ENCODE peak calls at places on chromosomes 12 and 14, in four cellular contexts. X is PC-3, C is Peyer's patch, U is pancreas. G is an unnamed sample.

GRCh38 chr14:105505101-105505500 is 14.1 kb downstream of the TEDC1 start:
- DNase-seq in X (no peak), U (peak), C (no peak), G (no peak)

GRCh38 chr12:32454866-32455265 is 55.5 kb downstream of the FGD4 start:
- DNase-seq in C (no peak), U (no peak), X (no peak), G (no peak)

GRCh38 chr12:131280426-131280825 is 326.7 kb downstream of the ADGRD1 start:
- DNase-seq in C (peak), X (no peak), U (no peak), G (peak)

GRCh38 chr14:75460402-75460801 is 32.6 kb downstream of the JDP2 start:
- DNase-seq in C (no peak), U (no peak), X (peak), G (no peak)

GRCh38 chr12:46946137-46946536 is 120.3 kb upstream of the SLC38A4 start:
- DNase-seq in U (no peak), X (peak), C (no peak), G (no peak)

GRCh38 chr14:83940253-83940652 is 1589.7 kb upstream of the FLRT2 start:
- DNase-seq in C (no peak), X (no peak), U (no peak), G (no peak)

GRCh38 chr14:24110060-24110459 is 4.5 kb upstream of the DCAF11 start:
- DNase-seq in U (no peak), C (no peak), X (no peak), G (no peak)

GRCh38 chr14:88044129-88044727 is 39.3 kb downstream of the GPR65 start:
- DNase-seq in C (no peak), X (peak), U (no peak), G (no peak)

GRCh38 chr12:2754208-2754607 is 40.6 kb upstream of the FKBP4 start:
- DNase-seq in C (no peak), U (no peak), X (no peak), G (no peak)

GRCh38 chr12:69616025-69616424 is 5.3 kb upstream of the LRRC10 start:
- DNase-seq in U (no peak), C (no peak), X (no peak), G (no peak)

GRCh38 chr12:9751204-9752144 is 9.2 kb downstream of the CD69 start:
- DNase-seq in U (no peak), C (no peak), X (peak), G (no peak)

GRCh38 chr14:105223260-105223659 is 25.1 kb upstream of the BTBD6 start:
- DNase-seq in X (peak), U (peak), C (no peak), G (no peak)

GRCh38 chr12:13976880-13977279 is 4.5 kb downstream of the GRIN2B start:
- DNase-seq in C (no peak), X (no peak), U (no peak), G (no peak)
- TF ChIP-seq CTCF in C (no peak), X (no peak), U (no peak), G (no peak)

DNA sequence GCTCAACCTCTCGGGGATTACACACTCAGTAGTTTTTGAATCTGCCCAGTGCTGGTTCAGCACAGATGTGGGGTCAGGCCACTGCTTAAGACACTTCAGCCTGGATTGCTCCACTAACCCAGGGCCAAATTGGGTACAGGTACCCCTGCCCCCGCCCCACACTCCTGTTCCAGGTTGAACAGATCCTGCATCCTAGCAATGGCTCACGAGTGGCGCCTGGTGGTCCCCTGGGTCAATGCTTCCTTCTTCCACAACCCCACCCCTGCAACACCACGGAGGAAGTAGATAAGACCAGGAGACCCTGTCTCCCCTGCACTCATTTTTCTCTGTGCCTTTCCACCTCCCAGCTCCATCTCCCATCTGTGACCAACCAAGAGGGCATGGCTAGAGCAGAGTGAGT is 108.4 kb downstream of the ESRRB start:
- DNase-seq in U (no peak), C (no peak), X (no peak), G (no peak)
- TF ChIP-seq CTCF in U (no peak), C (no peak), X (peak), G (no peak)

GRCh38 chr12:80634903-80635302 is 72.5 kb upstream of the MYF6 start:
- DNase-seq in X (no peak), C (no peak), U (no peak), G (no peak)

GRCh38 chr12:80636832-80637231 is 70.6 kb upstream of the MYF6 start:
- DNase-seq in U (no peak), C (no peak), X (no peak), G (no peak)

GRCh38 chr12:80627773-80628172 is 79.7 kb upstream of the MYF6 start:
- DNase-seq in X (peak), C (no peak), U (no peak), G (no peak)

GRCh38 chr12:80632835-80633234 is 74.6 kb upstream of the MYF6 start:
- DNase-seq in C (no peak), X (peak), U (no peak), G (no peak)
- TF ChIP-seq CTCF in C (no peak), X (peak), U (no peak), G (no peak)

GRCh38 chr14:70888151-70888499 is 19.1 kb upstream of the PCNX1 start:
- DNase-seq in X (no peak), U (no peak), C (no peak), G (no peak)
- TF ChIP-seq CTCF in X (no peak), U (no peak), C (no peak), G (no peak)

GRCh38 chr12:56593909-56594621 is 36.1 kb downstream of the BAZ2A start:
- DNase-seq in C (no peak), X (peak), U (no peak), G (peak)

GRCh38 chr12:56591961-56592360 is 38.2 kb downstream of the BAZ2A start:
- DNase-seq in U (no peak), X (no peak), C (no peak), G (no peak)

GRCh38 chr12:56591111-56591510 is 39.0 kb downstream of the BAZ2A start:
- DNase-seq in C (no peak), U (no peak), X (no peak), G (no peak)

GRCh38 chr12:56589783-56590182 is 40.3 kb downstream of the BAZ2A start:
- DNase-seq in U (no peak), X (no peak), C (no peak), G (no peak)

DNA sequence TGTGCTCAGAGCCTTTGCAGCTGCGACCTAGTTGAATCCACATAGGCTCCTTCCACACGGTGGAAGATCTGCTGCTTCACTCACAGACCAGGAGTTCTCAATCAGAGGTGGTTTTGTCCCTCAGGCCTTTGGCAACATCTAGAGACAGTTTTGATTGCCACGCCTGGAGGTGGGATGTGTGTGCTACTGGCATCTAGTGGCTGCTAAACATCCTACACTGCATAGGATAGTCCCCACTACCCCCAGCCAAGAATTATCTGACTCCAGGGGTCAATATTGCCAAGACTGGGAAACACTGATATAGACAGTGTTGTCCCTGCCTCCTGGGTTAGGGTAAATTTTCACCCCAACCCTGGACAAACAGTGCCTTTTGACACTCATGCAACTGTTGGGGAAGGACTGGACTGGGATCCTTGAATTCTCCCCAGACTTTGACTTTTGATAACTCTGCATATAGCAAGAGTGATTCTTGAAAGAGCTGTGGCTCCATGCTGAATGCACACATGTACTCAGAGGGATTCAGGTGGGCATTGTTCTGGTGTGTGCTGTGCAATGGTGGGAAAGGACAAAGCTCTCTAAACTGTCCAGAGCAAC is 39.8 kb downstream of the BAZ2A start:
- DNase-seq in U (no peak), X (peak), C (no peak), G (no peak)
- TF ChIP-seq CTCF in U (no peak), X (peak), C (peak), G (peak)

GRCh38 chr14:51535443-51536044 is 116.2 kb upstream of the FRMD6 start:
- DNase-seq in C (no peak), X (peak), U (no peak), G (no peak)

GRCh38 chr14:51539571-51540037 is 112.1 kb upstream of the FRMD6 start:
- DNase-seq in U (no peak), C (no peak), X (peak), G (no peak)

GRCh38 chr14:51534623-51535022 is 117.1 kb upstream of the FRMD6 start:
- DNase-seq in X (peak), U (no peak), C (no peak), G (no peak)

GRCh38 chr14:51540364-51540763 is 111.3 kb upstream of the FRMD6 start:
- DNase-seq in C (no peak), X (peak), U (no peak), G (no peak)

DNA sequence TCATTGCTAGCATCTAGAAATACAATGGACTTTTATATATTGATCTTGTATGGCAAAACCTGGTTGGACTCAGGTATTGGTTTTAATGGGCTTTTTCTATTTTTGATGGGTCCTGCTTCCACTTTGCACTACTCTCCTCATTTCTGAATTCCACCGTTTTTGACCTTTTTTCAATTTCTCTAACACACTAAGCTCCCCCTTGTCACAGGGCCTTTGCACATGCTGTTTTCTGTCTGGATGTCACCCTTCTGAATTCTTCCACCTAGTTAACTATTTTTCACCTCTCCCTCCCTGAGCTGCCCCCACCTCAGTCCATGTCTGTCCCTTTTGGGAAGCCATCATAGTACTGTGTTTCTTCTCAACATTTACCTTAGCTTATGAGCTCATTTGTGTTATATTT is 112.7 kb upstream of the FRMD6 start:
- DNase-seq in X (no peak), C (no peak), U (no peak), G (no peak)
- TF ChIP-seq CTCF in X (no peak), C (no peak), U (no peak), G (no peak)

GRCh38 chr14:56660677-56661389 is 81.2 kb downstream of the TMEM260 start:
- DNase-seq in U (no peak), X (no peak), C (no peak), G (no peak)

GRCh38 chr14:56659361-56659760 is 79.8 kb downstream of the TMEM260 start:
- DNase-seq in C (no peak), X (no peak), U (no peak), G (no peak)

GRCh38 chr14:56661478-56661877 is 81.9 kb downstream of the TMEM260 start:
- DNase-seq in U (no peak), C (no peak), X (no peak), G (no peak)

GRCh38 chr14:56657604-56658003 is 78.0 kb downstream of the TMEM260 start:
- DNase-seq in C (no peak), U (no peak), X (no peak), G (no peak)

GRCh38 chr14:56659964-56660551 is 80.5 kb downstream of the TMEM260 start:
- DNase-seq in U (no peak), X (peak), C (no peak), G (no peak)
- TF ChIP-seq CTCF in U (peak), X (peak), C (peak), G (peak)

GRCh38 chr14:99430491-99430890 is 50.2 kb downstream of the SETD3 start:
- DNase-seq in U (peak), X (peak), C (no peak), G (no peak)
- TF ChIP-seq CTCF in U (peak), X (peak), C (peak), G (no peak)

DNA sequence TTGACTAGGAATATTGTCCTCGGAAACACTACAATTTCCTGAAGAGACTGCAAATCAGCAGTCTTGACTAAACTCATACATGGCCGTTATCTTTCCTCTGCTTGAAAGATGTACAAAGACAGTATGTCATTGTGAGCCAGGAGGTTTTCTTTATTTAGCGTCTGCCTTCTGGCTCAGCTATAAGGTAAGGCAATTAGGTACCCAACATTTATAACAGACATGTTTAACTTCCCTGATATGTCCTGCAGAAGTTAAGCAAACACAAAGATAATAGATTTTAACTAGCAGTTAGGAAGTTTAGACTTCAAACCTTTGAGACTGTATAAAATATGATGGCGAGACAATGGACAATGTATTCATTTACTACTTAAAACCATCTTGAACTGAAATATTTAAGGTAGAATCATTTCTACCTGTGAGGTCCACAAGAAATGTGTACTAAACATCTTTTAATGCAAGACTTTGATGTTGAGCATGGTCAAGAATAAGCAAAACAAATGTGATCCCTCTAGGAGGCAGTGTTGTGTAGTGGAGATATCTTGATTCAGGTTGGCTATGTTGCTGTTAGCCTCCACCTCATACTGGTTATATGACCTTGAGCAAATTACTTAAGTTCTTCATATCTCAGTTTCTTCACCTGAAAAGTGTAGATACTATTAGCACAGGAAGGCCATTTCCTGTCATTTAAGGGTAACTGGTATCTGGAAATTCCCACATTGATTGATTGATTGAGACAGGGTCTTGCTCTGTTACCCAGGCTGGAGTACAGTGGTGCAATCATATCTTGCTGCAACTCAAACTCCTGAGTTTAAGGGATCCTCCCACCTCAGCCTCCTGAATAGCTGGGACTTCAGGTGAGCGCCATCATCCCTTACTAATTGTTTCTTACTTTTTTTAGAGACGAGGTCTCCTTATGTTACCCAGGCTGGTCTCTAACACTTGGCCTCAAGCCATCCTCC is 96.3 kb upstream of the EEA1 start:
- DNase-seq in C (no peak), U (no peak), X (peak), G (no peak)
- TF ChIP-seq CTCF in C (peak), U (no peak), X (peak), G (peak)

DNA sequence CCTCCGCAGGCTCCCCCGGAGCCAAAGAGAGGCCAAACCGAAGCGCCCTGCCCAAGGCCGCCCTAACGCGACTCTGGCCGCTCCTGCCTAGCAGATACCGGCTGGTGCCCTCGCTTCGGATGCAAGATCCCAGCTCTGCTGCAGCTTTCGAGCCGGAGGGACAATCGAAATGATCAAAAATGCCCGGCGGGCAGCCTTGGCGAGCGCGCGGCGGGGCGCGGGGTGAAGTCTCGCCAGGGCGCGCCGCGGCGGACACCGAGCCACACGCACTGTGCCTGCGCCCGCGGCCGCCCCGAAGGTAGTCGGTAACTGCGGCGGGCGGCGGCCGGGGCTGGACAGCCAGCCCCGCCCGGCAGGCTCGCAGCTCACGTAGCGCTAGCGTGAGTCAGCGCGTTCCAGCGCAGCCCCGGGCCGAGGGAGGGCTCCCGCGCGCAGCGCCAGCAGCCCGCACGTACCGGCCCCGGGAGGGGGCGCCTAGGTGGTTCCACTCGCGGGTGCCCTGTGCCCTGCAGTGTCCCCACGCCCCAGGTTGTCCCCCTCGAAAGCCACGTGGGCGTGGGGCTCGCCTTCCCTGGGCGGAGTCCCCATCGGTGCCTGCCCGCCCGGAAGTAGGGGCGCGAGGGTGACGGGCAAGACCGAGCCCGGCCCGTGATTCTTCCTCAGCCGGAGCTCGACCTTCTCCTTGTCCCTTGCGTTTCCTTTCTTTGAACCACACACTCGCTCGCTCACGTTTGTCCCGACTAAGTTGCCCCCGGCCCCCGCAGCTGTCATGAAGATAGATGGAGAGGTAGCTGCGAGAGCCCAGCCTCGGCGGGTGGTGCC is 109.3 kb upstream of the EGLN3 start:
- DNase-seq in U (peak), X (peak), C (peak), G (peak)
- TF ChIP-seq CTCF in U (no peak), X (peak), C (no peak), G (peak)

G was measured in CD14-positive monocyte.